ENCODE peak calls at places on chromosomes 13 and 19, in four cellular contexts. One of them, this sample, is unnamed.

GRCh38 chr13:77874406-77874805 is 44.2 kb downstream of the EDNRB start:
- DNase-seq in heart right ventricle: no peak
- DNase-seq in activated T-helper 1 cell treated with anti-CD3 and anti-CD28 coated beads, Interleukin-12 subunit alpha, Interleukin-12 subunit beta, Interleukin-2, Interleukin-4 antibody, amounts not matched to agents 30 ng/mL and 10 ng/mL and 1 ng/mL, durations not matched to agents 14 hours and 24 hours and 36 hours: no peak
- DNase-seq in CD8-positive, alpha-beta memory T cell: no peak
- DNase-seq in this sample: no peak

GRCh38 chr13:98449273-98449672 is 127.6 kb downstream of the STK24 start:
- DNase-seq in heart right ventricle: no peak
- DNase-seq in activated T-helper 1 cell treated with anti-CD3 and anti-CD28 coated beads, Interleukin-12 subunit alpha, Interleukin-12 subunit beta, Interleukin-2, Interleukin-4 antibody, amounts not matched to agents 30 ng/mL and 10 ng/mL and 1 ng/mL, durations not matched to agents 14 hours and 24 hours and 36 hours: no peak
- DNase-seq in CD8-positive, alpha-beta memory T cell: no peak
- DNase-seq in this sample: no peak

GRCh38 chr19:54448037-54448773 is 794 bp upstream of the LENG8 start:
- DNase-seq in heart right ventricle: no peak
- DNase-seq in activated T-helper 1 cell treated with anti-CD3 and anti-CD28 coated beads, Interleukin-12 subunit alpha, Interleukin-12 subunit beta, Interleukin-2, Interleukin-4 antibody, amounts not matched to agents 30 ng/mL and 10 ng/mL and 1 ng/mL, durations not matched to agents 14 hours and 24 hours and 36 hours: no peak
- DNase-seq in CD8-positive, alpha-beta memory T cell: no peak
- DNase-seq in this sample: no peak

GRCh38 chr19:44876930-44877530 is 14.0 kb upstream of the TOMM40 start:
- DNase-seq in heart right ventricle: no peak
- DNase-seq in activated T-helper 1 cell treated with anti-CD3 and anti-CD28 coated beads, Interleukin-12 subunit alpha, Interleukin-12 subunit beta, Interleukin-2, Interleukin-4 antibody, amounts not matched to agents 30 ng/mL and 10 ng/mL and 1 ng/mL, durations not matched to agents 14 hours and 24 hours and 36 hours: no peak
- DNase-seq in CD8-positive, alpha-beta memory T cell: peak
- DNase-seq in this sample: no peak

GRCh38 chr19:46009530-46010510 is 13.0 kb downstream of the PGLYRP1 start:
- DNase-seq in heart right ventricle: peak
- DNase-seq in activated T-helper 1 cell treated with anti-CD3 and anti-CD28 coated beads, Interleukin-12 subunit alpha, Interleukin-12 subunit beta, Interleukin-2, Interleukin-4 antibody, amounts not matched to agents 30 ng/mL and 10 ng/mL and 1 ng/mL, durations not matched to agents 14 hours and 24 hours and 36 hours: peak
- DNase-seq in CD8-positive, alpha-beta memory T cell: peak
- DNase-seq in this sample: peak

GRCh38 chr13:84265365-84265764 is 383.1 kb upstream of the SLITRK1 start:
- DNase-seq in heart right ventricle: no peak
- DNase-seq in activated T-helper 1 cell treated with anti-CD3 and anti-CD28 coated beads, Interleukin-12 subunit alpha, Interleukin-12 subunit beta, Interleukin-2, Interleukin-4 antibody, amounts not matched to agents 30 ng/mL and 10 ng/mL and 1 ng/mL, durations not matched to agents 14 hours and 24 hours and 36 hours: no peak
- DNase-seq in CD8-positive, alpha-beta memory T cell: no peak
- DNase-seq in this sample: no peak

GRCh38 chr13:22549126-22549525 is 631.7 kb upstream of the SGCG start:
- DNase-seq in heart right ventricle: no peak
- DNase-seq in activated T-helper 1 cell treated with anti-CD3 and anti-CD28 coated beads, Interleukin-12 subunit alpha, Interleukin-12 subunit beta, Interleukin-2, Interleukin-4 antibody, amounts not matched to agents 30 ng/mL and 10 ng/mL and 1 ng/mL, durations not matched to agents 14 hours and 24 hours and 36 hours: no peak
- DNase-seq in CD8-positive, alpha-beta memory T cell: no peak
- DNase-seq in this sample: no peak

GRCh38 chr19:6826281-6826920 is 53.9 kb downstream of the VAV1 start:
- DNase-seq in heart right ventricle: no peak
- DNase-seq in activated T-helper 1 cell treated with anti-CD3 and anti-CD28 coated beads, Interleukin-12 subunit alpha, Interleukin-12 subunit beta, Interleukin-2, Interleukin-4 antibody, amounts not matched to agents 30 ng/mL and 10 ng/mL and 1 ng/mL, durations not matched to agents 14 hours and 24 hours and 36 hours: no peak
- DNase-seq in CD8-positive, alpha-beta memory T cell: no peak
- DNase-seq in this sample: no peak

GRCh38 chr13:99087954-99088491 is 110.2 kb upstream of the DOCK9 start:
- DNase-seq in heart right ventricle: no peak
- DNase-seq in activated T-helper 1 cell treated with anti-CD3 and anti-CD28 coated beads, Interleukin-12 subunit alpha, Interleukin-12 subunit beta, Interleukin-2, Interleukin-4 antibody, amounts not matched to agents 30 ng/mL and 10 ng/mL and 1 ng/mL, durations not matched to agents 14 hours and 24 hours and 36 hours: peak
- DNase-seq in CD8-positive, alpha-beta memory T cell: no peak
- DNase-seq in this sample: peak

GRCh38 chr13:48236528-48237353 is 3.7 kb downstream of the ITM2B start:
- DNase-seq in heart right ventricle: no peak
- DNase-seq in activated T-helper 1 cell treated with anti-CD3 and anti-CD28 coated beads, Interleukin-12 subunit alpha, Interleukin-12 subunit beta, Interleukin-2, Interleukin-4 antibody, amounts not matched to agents 30 ng/mL and 10 ng/mL and 1 ng/mL, durations not matched to agents 14 hours and 24 hours and 36 hours: no peak
- DNase-seq in CD8-positive, alpha-beta memory T cell: no peak
- DNase-seq in this sample: no peak

GRCh38 chr19:15288146-15288963 is 44.0 kb downstream of the BRD4 start:
- DNase-seq in heart right ventricle: no peak
- DNase-seq in activated T-helper 1 cell treated with anti-CD3 and anti-CD28 coated beads, Interleukin-12 subunit alpha, Interleukin-12 subunit beta, Interleukin-2, Interleukin-4 antibody, amounts not matched to agents 30 ng/mL and 10 ng/mL and 1 ng/mL, durations not matched to agents 14 hours and 24 hours and 36 hours: no peak
- DNase-seq in CD8-positive, alpha-beta memory T cell: no peak
- DNase-seq in this sample: no peak

GRCh38 chr19:38809592-38810252 is 3.0 kb downstream of the LGALS4 start:
- DNase-seq in heart right ventricle: no peak
- DNase-seq in activated T-helper 1 cell treated with anti-CD3 and anti-CD28 coated beads, Interleukin-12 subunit alpha, Interleukin-12 subunit beta, Interleukin-2, Interleukin-4 antibody, amounts not matched to agents 30 ng/mL and 10 ng/mL and 1 ng/mL, durations not matched to agents 14 hours and 24 hours and 36 hours: no peak
- DNase-seq in CD8-positive, alpha-beta memory T cell: no peak
- DNase-seq in this sample: no peak

GRCh38 chr19:20357921-20358320 is 190.9 kb downstream of the ZNF486 start:
- DNase-seq in heart right ventricle: no peak
- DNase-seq in activated T-helper 1 cell treated with anti-CD3 and anti-CD28 coated beads, Interleukin-12 subunit alpha, Interleukin-12 subunit beta, Interleukin-2, Interleukin-4 antibody, amounts not matched to agents 30 ng/mL and 10 ng/mL and 1 ng/mL, durations not matched to agents 14 hours and 24 hours and 36 hours: no peak
- DNase-seq in CD8-positive, alpha-beta memory T cell: no peak
- DNase-seq in this sample: no peak

GRCh38 chr13:21233086-21233485 is 56.6 kb downstream of the MRPL57 start:
- DNase-seq in heart right ventricle: no peak
- DNase-seq in activated T-helper 1 cell treated with anti-CD3 and anti-CD28 coated beads, Interleukin-12 subunit alpha, Interleukin-12 subunit beta, Interleukin-2, Interleukin-4 antibody, amounts not matched to agents 30 ng/mL and 10 ng/mL and 1 ng/mL, durations not matched to agents 14 hours and 24 hours and 36 hours: no peak
- DNase-seq in CD8-positive, alpha-beta memory T cell: no peak
- DNase-seq in this sample: no peak